ENCODE peak calls at places on chromosomes 16 and 17, in ten cellular contexts. I is HT1080, X is memory B cell, S is HTR-8/SVneo, D is CD14-positive monocyte, F is LHCN-M2, O is head of caudate nucleus, E is neural crest cell, W is A549, C is H7. Z is an unnamed sample.

GRCh38 chr16:71609066-71609465 is 16.9 kb upstream of the MARVELD3 start:
- DNase-seq in I (no peak), X (no peak), S (no peak), D (no peak), F (no peak), O (no peak), E (no peak), W (no peak), C (no peak), Z (no peak)

GRCh38 chr16:51951668-51952298 is 595.2 kb downstream of the TOX3 start:
- DNase-seq in I (no peak), X (no peak), S (no peak), D (no peak), F (no peak), O (no peak), E (no peak), W (no peak), C (peak; percentile 20), Z (no peak)

GRCh38 chr17:21165922-21166598 is 39.3 kb downstream of the DHRS7B start:
- DNase-seq in I (no peak), X (no peak), S (no peak), D (no peak), F (no peak), O (no peak), E (no peak), W (no peak), C (no peak), Z (no peak)

GRCh38 chr16:80583466-80583865 is 42.7 kb downstream of the DYNLRB2 start:
- DNase-seq in I (peak; percentile 92), X (no peak), S (peak; percentile 72), D (no peak), F (peak; percentile 3), O (no peak), E (no peak), W (no peak), C (no peak), Z (no peak)

GRCh38 chr17:40355123-40355803 is 9.3 kb downstream of the GJD3 start:
- DNase-seq in I (peak; percentile 62), X (peak; percentile 94), S (peak; percentile 81), D (peak; percentile 75), F (peak; percentile 40), O (peak; percentile 71), E (peak; percentile 91), W (peak; percentile 77), C (peak; percentile 99), Z (peak; percentile 78)

GRCh38 chr17:47981462-47981861 is 10.5 kb downstream of the CDK5RAP3 start:
- DNase-seq in I (no peak), X (no peak), S (no peak), D (no peak), F (no peak), O (no peak), E (no peak), W (no peak), C (no peak), Z (no peak)

GRCh38 chr17:75087558-75088453 is at the start of gene SLC16A5:
- DNase-seq in I (no peak), X (no peak), S (peak; percentile 97), D (peak; percentile 87), F (no peak), O (no peak), E (peak; percentile 65), W (peak; percentile 95), C (peak; percentile 98), Z (no peak)

GRCh38 chr16:1674751-1675664 is 3.1 kb upstream of the JPT2 start:
- DNase-seq in I (peak; percentile 79), X (no peak), S (peak; percentile 82), D (no peak), F (peak; percentile 33), O (no peak), E (no peak), W (no peak), C (no peak), Z (no peak)

GRCh38 chr16:69143116-69143515 is 10.7 kb downstream of the UTP4 start:
- DNase-seq in I (no peak), X (no peak), S (no peak), D (no peak), F (peak; percentile 19), O (no peak), E (no peak), W (peak; percentile 75), C (no peak), Z (peak; percentile 26)

GRCh38 chr16:66539628-66540469 is 10.1 kb downstream of the TK2 start:
- DNase-seq in I (peak; percentile 32), X (no peak), S (no peak), D (no peak), F (no peak), O (no peak), E (no peak), W (no peak), C (no peak), Z (no peak)

GRCh38 chr17:72166040-72166439 is 45.2 kb downstream of the SOX9 start:
- DNase-seq in I (no peak), X (no peak), S (no peak), D (no peak), F (no peak), O (no peak), E (peak; percentile 4), W (no peak), C (no peak), Z (no peak)

GRCh38 chr16:2486645-2487516 is 12.0 kb downstream of the TBC1D24 start:
- DNase-seq in I (no peak), X (peak; percentile 74), S (no peak), D (peak; percentile 88), F (no peak), O (peak; percentile 72), E (no peak), W (no peak), C (peak; percentile 89), Z (no peak)

GRCh38 chr16:67277294-67277998 is 1.9 kb upstream of the PLEKHG4 start:
- DNase-seq in I (peak; percentile 99), X (no peak), S (peak; percentile 97), D (no peak), F (peak; percentile 98), O (no peak), E (no peak), W (peak; percentile 77), C (no peak), Z (no peak)

GRCh38 chr16:67104061-67104460 is 5.7 kb upstream of the PHAF1 start:
- DNase-seq in I (peak; percentile 50), X (no peak), S (peak; percentile 54), D (no peak), F (peak; percentile 52), O (no peak), E (peak; percentile 7), W (peak; percentile 54), C (peak; percentile 77), Z (peak; percentile 53)

GRCh38 chr16:49049644-49050043 is 232.0 kb downstream of the CBLN1 start:
- DNase-seq in I (no peak), X (no peak), S (no peak), D (no peak), F (no peak), O (no peak), E (no peak), W (no peak), C (no peak), Z (no peak)

GRCh38 chr17:59332890-59333377 is 1.5 kb downstream of the YPEL2 start:
- DNase-seq in I (no peak), X (no peak), S (no peak), D (peak; percentile 52), F (peak; percentile 41), O (peak; percentile 57), E (no peak), W (no peak), C (no peak), Z (no peak)

GRCh38 chr16:57723170-57723569 is 12.4 kb upstream of the KATNB1 start:
- DNase-seq in I (no peak), X (no peak), S (no peak), D (no peak), F (no peak), O (no peak), E (peak; percentile 38), W (peak; percentile 63), C (peak; percentile 83), Z (peak; percentile 11)

Z was measured in NCI-H82.